ENCODE peak calls at places on chromosomes 11 and 22, in four cellular contexts. V is left ventricle myocardium inferior; K is activated naive CD8-positive, alpha-beta T cell treated with anti-CD3 and anti-CD28 coated beads, Interleukin-2, amount 50 U/mL, for 24 hours; S is DMS153. H is an unnamed sample.

GRCh38 chr22:49255741-49256318 is 571.8 kb downstream of the BRD1 start:
- DNase-seq in V (no peak), K (no peak), S (no peak), H (no peak)

GRCh38 chr22:31139866-31140716 is at the start of gene PLA2G3:
- DNase-seq in V (no peak), K (no peak), S (peak), H (peak)

GRCh38 chr22:37197451-37198289 is 9.6 kb upstream of the C1QTNF6 start:
- DNase-seq in V (no peak), K (no peak), S (no peak), H (peak)

GRCh38 chr11:134346976-134347350 is 15.2 kb downstream of the GLB1L2 start:
- DNase-seq in V (no peak), K (no peak), S (no peak), H (no peak)

GRCh38 chr22:25331050-25331449 is 111.6 kb downstream of the CRYBB2 start:
- DNase-seq in V (no peak), K (no peak), S (no peak), H (no peak)

GRCh38 chr22:27502327-27502726 is 299.2 kb downstream of the MN1 start:
- DNase-seq in V (no peak), K (no peak), S (no peak), H (no peak)

GRCh38 chr11:83033972-83034672 is 37.6 kb downstream of the RAB30 start:
- DNase-seq in V (peak), K (no peak), S (no peak), H (no peak)

GRCh38 chr11:120611576-120611975 is 100.0 kb downstream of the GRIK4 start:
- DNase-seq in V (no peak), K (no peak), S (no peak), H (no peak)

GRCh38 chr22:40178417-40179409 is 988 bp downstream of the TNRC6B start:
- DNase-seq in V (peak), K (peak), S (no peak), H (no peak)

GRCh38 chr11:90447651-90448050 is 224.8 kb upstream of the CHORDC1 start:
- DNase-seq in V (no peak), K (no peak), S (no peak), H (no peak)

GRCh38 chr11:125338886-125339811 is 156.9 kb downstream of the FEZ1 start:
- DNase-seq in V (no peak), K (no peak), S (no peak), H (peak)

GRCh38 chr22:22424210-22424800 is 84.2 kb downstream of the ZNF280B start:
- DNase-seq in V (no peak), K (no peak), S (no peak), H (no peak)

GRCh38 chr11:13008625-13009475 is at the start of gene RASSF10:
- DNase-seq in V (peak), K (peak), S (peak), H (no peak)

GRCh38 chr11:123261345-123262106 is 66.5 kb upstream of the CLMP start:
- DNase-seq in V (peak), K (peak), S (peak), H (peak)

GRCh38 chr11:77198440-77198849 is 70.4 kb downstream of the MYO7A start:
- DNase-seq in V (no peak), K (peak), S (no peak), H (peak)

GRCh38 chr11:84498016-84498415 is 1129.1 kb downstream of the DLG2 start:
- DNase-seq in V (no peak), K (no peak), S (no peak), H (peak)

GRCh38 chr11:75827562-75827961 is 12.6 kb downstream of the UVRAG start:
- DNase-seq in V (no peak), K (no peak), S (no peak), H (no peak)

GRCh38 chr11:79263001-79263400 is 177.8 kb downstream of the TENM4 start:
- DNase-seq in V (peak), K (no peak), S (no peak), H (no peak)

H was measured in aorta.